ENCODE peak calls at places on chromosomes 13 and 19, in six cellular contexts. One of them, this sample, is unnamed.

GRCh38 chr19:50449236-50449899 is 16.7 kb downstream of the MYBPC2 start:
- DNase-seq in naive thymus-derived CD8-positive, alpha-beta T cell: no peak
- DNase-seq in WTC11: no peak
- DNase-seq in NCI-H1417: no peak
- DNase-seq in NCI-H146: peak; percentile 72
- DNase-seq in stimulated activated naive CD8-positive, alpha-beta T cell treated with anti-CD3 and anti-CD28 coated beads, Interleukin-15, amount 100 ng/mL, for 72 hours: no peak
- DNase-seq in this sample: no peak

GRCh38 chr19:48858984-48859710 is 9.3 kb downstream of the PLEKHA4 start:
- DNase-seq in stimulated activated naive CD8-positive, alpha-beta T cell treated with anti-CD3 and anti-CD28 coated beads, Interleukin-15, amount 100 ng/mL, for 72 hours: peak; percentile 75
- DNase-seq in naive thymus-derived CD8-positive, alpha-beta T cell: peak; percentile 71
- DNase-seq in NCI-H146: no peak
- DNase-seq in WTC11: peak; percentile 76
- DNase-seq in NCI-H1417: no peak
- DNase-seq in this sample: peak; percentile 77

GRCh38 chr13:21670006-21670882 is 629 bp upstream of the FGF9 start:
- DNase-seq in stimulated activated naive CD8-positive, alpha-beta T cell treated with anti-CD3 and anti-CD28 coated beads, Interleukin-15, amount 100 ng/mL, for 72 hours: peak; percentile 76
- DNase-seq in WTC11: peak; percentile 71
- DNase-seq in NCI-H146: peak; percentile 12
- DNase-seq in naive thymus-derived CD8-positive, alpha-beta T cell: peak; percentile 64
- DNase-seq in NCI-H1417: peak; percentile 66
- DNase-seq in this sample: peak; percentile 60

GRCh38 chr19:41821003-41821735 is 23.3 kb downstream of the LYPD4 start:
- DNase-seq in WTC11: peak; percentile 66
- DNase-seq in stimulated activated naive CD8-positive, alpha-beta T cell treated with anti-CD3 and anti-CD28 coated beads, Interleukin-15, amount 100 ng/mL, for 72 hours: peak; percentile 60
- DNase-seq in NCI-H1417: peak; percentile 88
- DNase-seq in NCI-H146: peak; percentile 78
- DNase-seq in naive thymus-derived CD8-positive, alpha-beta T cell: peak; percentile 52
- DNase-seq in this sample: peak; percentile 15

GRCh38 chr13:100129605-100130004 is 40.7 kb downstream of the PCCA start:
- DNase-seq in NCI-H1417: no peak
- DNase-seq in stimulated activated naive CD8-positive, alpha-beta T cell treated with anti-CD3 and anti-CD28 coated beads, Interleukin-15, amount 100 ng/mL, for 72 hours: no peak
- DNase-seq in NCI-H146: no peak
- DNase-seq in WTC11: no peak
- DNase-seq in naive thymus-derived CD8-positive, alpha-beta T cell: no peak
- DNase-seq in this sample: no peak

GRCh38 chr13:39956036-39956435 is 300.6 kb downstream of the COG6 start:
- DNase-seq in naive thymus-derived CD8-positive, alpha-beta T cell: no peak
- DNase-seq in stimulated activated naive CD8-positive, alpha-beta T cell treated with anti-CD3 and anti-CD28 coated beads, Interleukin-15, amount 100 ng/mL, for 72 hours: peak; percentile 53
- DNase-seq in NCI-H146: no peak
- DNase-seq in WTC11: no peak
- DNase-seq in NCI-H1417: no peak
- DNase-seq in this sample: no peak

GRCh38 chr13:102693781-102694180 is 1.1 kb downstream of the METTL21C start:
- DNase-seq in stimulated activated naive CD8-positive, alpha-beta T cell treated with anti-CD3 and anti-CD28 coated beads, Interleukin-15, amount 100 ng/mL, for 72 hours: no peak
- DNase-seq in NCI-H1417: no peak
- DNase-seq in naive thymus-derived CD8-positive, alpha-beta T cell: no peak
- DNase-seq in WTC11: no peak
- DNase-seq in NCI-H146: no peak
- DNase-seq in this sample: no peak

GRCh38 chr13:23570099-23570926 is at the start of gene TNFRSF19:
- DNase-seq in WTC11: no peak
- DNase-seq in NCI-H1417: peak; percentile 56
- DNase-seq in stimulated activated naive CD8-positive, alpha-beta T cell treated with anti-CD3 and anti-CD28 coated beads, Interleukin-15, amount 100 ng/mL, for 72 hours: no peak
- DNase-seq in NCI-H146: peak; percentile 28
- DNase-seq in naive thymus-derived CD8-positive, alpha-beta T cell: no peak
- DNase-seq in this sample: no peak

GRCh38 chr19:45960595-45961235 is 12.9 kb downstream of the NOVA2 start:
- DNase-seq in naive thymus-derived CD8-positive, alpha-beta T cell: no peak
- DNase-seq in NCI-H146: no peak
- DNase-seq in stimulated activated naive CD8-positive, alpha-beta T cell treated with anti-CD3 and anti-CD28 coated beads, Interleukin-15, amount 100 ng/mL, for 72 hours: no peak
- DNase-seq in WTC11: peak; percentile 82
- DNase-seq in NCI-H1417: no peak
- DNase-seq in this sample: no peak

GRCh38 chr13:42101821-42102580 is 53.6 kb downstream of the DGKH start:
- DNase-seq in NCI-H1417: peak; percentile 20
- DNase-seq in NCI-H146: peak; percentile 95
- DNase-seq in stimulated activated naive CD8-positive, alpha-beta T cell treated with anti-CD3 and anti-CD28 coated beads, Interleukin-15, amount 100 ng/mL, for 72 hours: no peak
- DNase-seq in WTC11: no peak
- DNase-seq in naive thymus-derived CD8-positive, alpha-beta T cell: no peak
- DNase-seq in this sample: no peak

GRCh38 chr19:2848625-2849024 is 7.3 kb downstream of the ZNF555 start:
- DNase-seq in naive thymus-derived CD8-positive, alpha-beta T cell: no peak
- DNase-seq in WTC11: no peak
- DNase-seq in stimulated activated naive CD8-positive, alpha-beta T cell treated with anti-CD3 and anti-CD28 coated beads, Interleukin-15, amount 100 ng/mL, for 72 hours: no peak
- DNase-seq in NCI-H146: no peak
- DNase-seq in NCI-H1417: no peak
- DNase-seq in this sample: no peak

GRCh38 chr13:60642552-60642951 is 245.5 kb downstream of the TDRD3 start:
- DNase-seq in stimulated activated naive CD8-positive, alpha-beta T cell treated with anti-CD3 and anti-CD28 coated beads, Interleukin-15, amount 100 ng/mL, for 72 hours: no peak
- DNase-seq in NCI-H146: no peak
- DNase-seq in NCI-H1417: no peak
- DNase-seq in WTC11: no peak
- DNase-seq in naive thymus-derived CD8-positive, alpha-beta T cell: no peak
- DNase-seq in this sample: no peak

GRCh38 chr13:46278474-46278873 is 66.7 kb downstream of the LRRC63 start:
- DNase-seq in WTC11: peak; percentile 16
- DNase-seq in naive thymus-derived CD8-positive, alpha-beta T cell: no peak
- DNase-seq in stimulated activated naive CD8-positive, alpha-beta T cell treated with anti-CD3 and anti-CD28 coated beads, Interleukin-15, amount 100 ng/mL, for 72 hours: no peak
- DNase-seq in NCI-H1417: no peak
- DNase-seq in NCI-H146: no peak
- DNase-seq in this sample: no peak

GRCh38 chr19:38233740-38234251 is 9.8 kb upstream of the DPF1 start:
- DNase-seq in naive thymus-derived CD8-positive, alpha-beta T cell: peak; percentile 41
- DNase-seq in stimulated activated naive CD8-positive, alpha-beta T cell treated with anti-CD3 and anti-CD28 coated beads, Interleukin-15, amount 100 ng/mL, for 72 hours: peak; percentile 81
- DNase-seq in WTC11: peak; percentile 95
- DNase-seq in NCI-H146: peak; percentile 61
- DNase-seq in NCI-H1417: peak; percentile 67
- DNase-seq in this sample: peak; percentile 81

GRCh38 chr19:5178051-5178450 is 162.6 kb downstream of the PTPRS start:
- DNase-seq in stimulated activated naive CD8-positive, alpha-beta T cell treated with anti-CD3 and anti-CD28 coated beads, Interleukin-15, amount 100 ng/mL, for 72 hours: no peak
- DNase-seq in naive thymus-derived CD8-positive, alpha-beta T cell: no peak
- DNase-seq in NCI-H146: no peak
- DNase-seq in WTC11: no peak
- DNase-seq in NCI-H1417: no peak
- DNase-seq in this sample: no peak

GRCh38 chr19:43562698-43563241 is 12.6 kb downstream of the XRCC1 start:
- DNase-seq in WTC11: no peak
- DNase-seq in NCI-H146: peak; percentile 63
- DNase-seq in NCI-H1417: peak; percentile 81
- DNase-seq in stimulated activated naive CD8-positive, alpha-beta T cell treated with anti-CD3 and anti-CD28 coated beads, Interleukin-15, amount 100 ng/mL, for 72 hours: peak; percentile 72
- DNase-seq in naive thymus-derived CD8-positive, alpha-beta T cell: peak; percentile 77
- DNase-seq in this sample: peak; percentile 79

GRCh38 chr19:40633207-40633606 is 32.0 kb downstream of the LTBP4 start:
- DNase-seq in stimulated activated naive CD8-positive, alpha-beta T cell treated with anti-CD3 and anti-CD28 coated beads, Interleukin-15, amount 100 ng/mL, for 72 hours: no peak
- DNase-seq in WTC11: no peak
- DNase-seq in naive thymus-derived CD8-positive, alpha-beta T cell: no peak
- DNase-seq in NCI-H1417: no peak
- DNase-seq in NCI-H146: no peak
- DNase-seq in this sample: no peak

GRCh38 chr19:56403261-56403660 is 871 bp upstream of the ZNF583 start:
- DNase-seq in stimulated activated naive CD8-positive, alpha-beta T cell treated with anti-CD3 and anti-CD28 coated beads, Interleukin-15, amount 100 ng/mL, for 72 hours: no peak
- DNase-seq in NCI-H1417: no peak
- DNase-seq in WTC11: no peak
- DNase-seq in NCI-H146: no peak
- DNase-seq in naive thymus-derived CD8-positive, alpha-beta T cell: no peak
- DNase-seq in this sample: peak; percentile 3

GRCh38 chr19:15812059-15812722 is 3.3 kb downstream of the OR10H1 start:
- DNase-seq in NCI-H146: no peak
- DNase-seq in stimulated activated naive CD8-positive, alpha-beta T cell treated with anti-CD3 and anti-CD28 coated beads, Interleukin-15, amount 100 ng/mL, for 72 hours: no peak
- DNase-seq in NCI-H1417: no peak
- DNase-seq in naive thymus-derived CD8-positive, alpha-beta T cell: peak; percentile 33
- DNase-seq in WTC11: no peak
- DNase-seq in this sample: peak; percentile 15

GRCh38 chr13:23657056-23657455 is 86.8 kb downstream of the TNFRSF19 start:
- DNase-seq in WTC11: no peak
- DNase-seq in stimulated activated naive CD8-positive, alpha-beta T cell treated with anti-CD3 and anti-CD28 coated beads, Interleukin-15, amount 100 ng/mL, for 72 hours: no peak
- DNase-seq in NCI-H146: peak; percentile 73
- DNase-seq in naive thymus-derived CD8-positive, alpha-beta T cell: no peak
- DNase-seq in NCI-H1417: peak; percentile 69
- DNase-seq in this sample: no peak